ENCODE peak calls at places on chromosomes 1 and 21, in four cellular contexts. L, G, Y and N are unnamed samples.

GRCh38 chr21:27806261-27806660 is 839.4 kb upstream of the ADAMTS5 start:
- DNase-seq in L (no peak), Y (no peak), G (no peak), N (no peak)

GRCh38 chr1:203305809-203306088 is 430 bp downstream of the BTG2 start:
- DNase-seq in Y (no peak), G (no peak), L (no peak), N (peak; percentile 52)

GRCh38 chr1:207823880-207824566 is 72.2 kb downstream of the CD46 start:
- DNase-seq in L (peak; percentile 98), G (peak; percentile 71), Y (peak; percentile 92), N (peak; percentile 100)

GRCh38 chr1:27643626-27644368 is 8.8 kb upstream of the FGR start:
- DNase-seq in L (peak; percentile 36), Y (no peak), G (peak; percentile 61), N (peak; percentile 70)

GRCh38 chr1:175984057-175984812 is 222.9 kb downstream of the COP1 start:
- DNase-seq in G (no peak), L (no peak), Y (no peak), N (no peak)

GRCh38 chr1:156550346-156550745 is 22.0 kb downstream of the IQGAP3 start:
- DNase-seq in Y (no peak), G (no peak), L (no peak), N (no peak)

GRCh38 chr1:16167331-16168143 is 11.7 kb upstream of the EPHA2 start:
- DNase-seq in G (peak; percentile 38), L (no peak), Y (no peak), N (peak; percentile 45)

GRCh38 chr1:59828160-59828559 is 13.4 kb downstream of the HOOK1 start:
- DNase-seq in L (no peak), Y (no peak), G (no peak), N (no peak)

GRCh38 chr1:19468397-19468956 is 16.9 kb downstream of the CAPZB start:
- DNase-seq in L (no peak), Y (no peak), G (peak; percentile 56), N (no peak)

GRCh38 chr1:205985330-205986005 is 17.7 kb downstream of the RAB7B start:
- DNase-seq in G (no peak), L (peak; percentile 57), Y (no peak), N (peak; percentile 47)

GRCh38 chr21:37368536-37369279 is 2.1 kb downstream of the DYRK1A start:
- DNase-seq in L (peak; percentile 53), Y (no peak), G (no peak), N (peak; percentile 45)

GRCh38 chr1:167893798-167894197 is 20.1 kb downstream of the ADCY10 start:
- DNase-seq in L (no peak), Y (no peak), G (no peak), N (no peak)

GRCh38 chr21:41283211-41283818 is 33.3 kb upstream of the FAM3B start:
- DNase-seq in L (peak; percentile 72), Y (peak; percentile 64), G (peak; percentile 45), N (peak; percentile 89)

GRCh38 chr1:13892141-13892670 is 192.2 kb downstream of the PRDM2 start:
- DNase-seq in L (no peak), G (no peak), Y (no peak), N (no peak)

GRCh38 chr1:115112496-115113375 is 23.4 kb upstream of the TSPAN2 start:
- DNase-seq in G (peak; percentile 44), L (no peak), Y (peak; percentile 55), N (peak; percentile 42)

GRCh38 chr1:6300342-6301141 is 39.6 kb upstream of the GPR153 start:
- DNase-seq in L (peak; percentile 14), G (no peak), Y (no peak), N (peak; percentile 52)
- TF ChIP-seq CTCF in L (no peak), G (no peak), Y (no peak), N (no peak)

GRCh38 chr1:214317734-214318133 is 36.8 kb downstream of the SMYD2 start:
- DNase-seq in G (no peak), Y (no peak), L (no peak), N (no peak)

GRCh38 chr1:214321686-214322453 is 40.9 kb downstream of the SMYD2 start:
- DNase-seq in L (no peak), G (no peak), Y (no peak), N (no peak)

GRCh38 chr1:214318356-214318755 is 37.4 kb downstream of the SMYD2 start:
- DNase-seq in G (no peak), Y (no peak), L (peak; percentile 26), N (no peak)

GRCh38 chr1:214318956-214319355 is 38.0 kb downstream of the SMYD2 start:
- DNase-seq in Y (no peak), G (no peak), L (no peak), N (no peak)

GRCh38 chr1:214319930-214320329 is 39.0 kb downstream of the SMYD2 start:
- DNase-seq in L (no peak), G (no peak), Y (no peak), N (no peak)
- TF ChIP-seq CTCF in L (no peak), G (no peak), Y (peak; percentile 14), N (peak; percentile 37)

DNA sequence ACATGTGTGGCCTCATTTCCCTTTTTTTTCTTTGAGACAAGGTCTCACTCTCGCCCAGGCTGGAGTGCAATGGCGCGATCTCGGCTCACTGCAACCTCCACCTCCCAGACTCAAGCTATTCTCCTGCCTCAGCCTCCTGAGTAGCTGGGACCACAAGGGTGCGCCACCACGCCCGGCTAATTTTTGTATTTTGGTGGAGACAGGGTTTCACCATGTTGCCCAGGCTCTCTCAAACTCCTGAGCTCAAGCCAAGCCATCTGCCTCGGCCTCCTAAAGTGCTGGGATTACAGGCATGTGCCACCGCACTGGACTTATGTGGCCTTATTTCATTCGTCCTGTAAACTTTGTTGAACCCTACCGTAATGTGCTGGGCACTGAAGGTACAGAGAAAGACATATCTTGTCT is 569 bp upstream of the WARS2 start:
- DNase-seq in G (no peak), L (no peak), Y (no peak), N (peak; percentile 47)
- TF ChIP-seq CTCF in G (no peak), L (peak; percentile 20), Y (no peak), N (no peak)

GRCh38 chr21:43618940-43619339 is 40.3 kb downstream of the HSF2BP start:
- DNase-seq in G (no peak), Y (no peak), L (no peak), N (no peak)

GRCh38 chr21:43623588-43623987 is 35.7 kb downstream of the HSF2BP start:
- DNase-seq in G (no peak), Y (no peak), L (no peak), N (no peak)

GRCh38 chr21:43622796-43623195 is 36.5 kb downstream of the HSF2BP start:
- DNase-seq in Y (no peak), G (no peak), L (no peak), N (no peak)

GRCh38 chr21:43619344-43619743 is 39.9 kb downstream of the HSF2BP start:
- DNase-seq in L (no peak), G (no peak), Y (no peak), N (no peak)

DNA sequence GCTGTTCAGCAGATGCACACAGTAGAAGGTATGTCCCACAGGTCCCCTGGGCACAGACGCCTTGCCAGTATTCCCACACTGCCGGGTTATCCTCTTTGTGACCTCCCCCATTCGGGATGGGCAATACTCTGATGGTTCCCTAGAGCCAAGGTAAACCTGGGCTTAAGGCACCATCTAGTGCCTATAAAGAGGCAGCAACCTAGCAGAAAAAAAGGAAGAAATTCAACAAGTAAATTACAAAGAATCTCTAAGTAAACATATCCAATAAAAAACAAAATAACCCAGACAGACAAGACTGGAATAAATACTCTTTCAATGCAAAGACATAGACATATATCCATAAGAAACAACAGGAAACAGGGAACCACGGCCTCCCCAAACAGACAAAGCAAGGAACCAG is 39.4 kb downstream of the HSF2BP start:
- DNase-seq in Y (no peak), L (no peak), G (no peak), N (peak; percentile 23)
- TF ChIP-seq CTCF in Y (peak; percentile 12), L (no peak), G (no peak), N (peak; percentile 6)

GRCh38 chr1:44101356-44101755 is 17.3 kb upstream of the KLF17 start:
- DNase-seq in Y (no peak), G (no peak), L (peak; percentile 47), N (no peak)

GRCh38 chr1:44108241-44108640 is 10.4 kb upstream of the KLF17 start:
- DNase-seq in L (peak; percentile 83), Y (no peak), G (no peak), N (peak; percentile 9)

GRCh38 chr1:44100183-44100582 is 18.4 kb upstream of the KLF17 start:
- DNase-seq in Y (no peak), L (no peak), G (no peak), N (no peak)

GRCh38 chr1:44105810-44106209 is 12.8 kb upstream of the KLF17 start:
- DNase-seq in L (no peak), Y (no peak), G (no peak), N (no peak)

GRCh38 chr1:44103270-44104131 is 15.1 kb upstream of the KLF17 start:
- DNase-seq in Y (no peak), L (peak; percentile 5), G (no peak), N (no peak)
- TF ChIP-seq CTCF in Y (peak; percentile 34), L (no peak), G (no peak), N (no peak)

GRCh38 chr1:33735624-33736023 is 128.3 kb upstream of the HMGB4 start:
- DNase-seq in L (peak; percentile 20), G (no peak), Y (no peak), N (no peak)
- TF ChIP-seq CTCF in L (peak; percentile 39), G (no peak), Y (peak; percentile 31), N (no peak)

GRCh38 chr1:198350456-198350855 is 190.0 kb downstream of the ATP6V1G3 start:
- DNase-seq in Y (no peak), G (no peak), L (no peak), N (no peak)
- TF ChIP-seq CTCF in Y (no peak), G (no peak), L (no peak), N (peak; percentile 20)

GRCh38 chr1:26582053-26582835 is 52.7 kb downstream of the RPS6KA1 start:
- DNase-seq in G (no peak), L (no peak), Y (no peak), N (no peak)

GRCh38 chr1:26582836-26583460 is 53.4 kb downstream of the RPS6KA1 start:
- DNase-seq in L (peak; percentile 74), G (no peak), Y (no peak), N (peak; percentile 69)

GRCh38 chr1:26581287-26581651 is 51.7 kb downstream of the RPS6KA1 start:
- DNase-seq in Y (no peak), L (no peak), G (no peak), N (no peak)

GRCh38 chr1:26580116-26580515 is 50.6 kb downstream of the RPS6KA1 start:
- DNase-seq in L (no peak), G (no peak), Y (no peak), N (no peak)

DNA sequence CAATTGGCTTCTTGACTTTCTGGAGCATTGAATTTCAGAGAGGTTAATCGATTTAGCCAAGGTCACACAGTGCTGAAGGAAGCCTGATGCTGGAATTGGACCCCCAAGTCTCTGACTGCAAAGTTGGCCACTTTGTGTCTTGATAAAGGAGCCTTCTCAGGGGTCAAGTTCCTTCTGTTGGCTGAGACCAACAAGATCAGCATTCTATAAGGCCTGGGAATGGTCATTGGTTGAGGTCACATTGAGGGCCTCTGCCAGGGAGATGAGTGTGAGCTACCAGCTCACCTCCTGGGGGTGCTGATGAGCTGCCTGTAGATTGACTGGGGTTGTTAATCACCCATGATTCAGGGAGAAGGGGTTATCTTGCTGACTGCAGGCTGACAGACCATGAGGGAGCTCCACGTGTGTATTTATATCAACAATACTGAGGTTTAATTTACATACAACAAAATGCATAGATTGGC is 54.5 kb downstream of the RPS6KA1 start:
- DNase-seq in G (no peak), Y (no peak), L (no peak), N (peak; percentile 30)
- TF ChIP-seq CTCF in G (no peak), Y (no peak), L (no peak), N (no peak)